ENCODE peak calls at places on chromosomes 6 and 20, in four cellular contexts. T is RKO, U is GDM1, X is HFFc6. V is an unnamed sample.

GRCh38 chr20:53735536-53736050 is 142.0 kb upstream of the ZNF217 start:
- DNase-seq in T (no peak), U (no peak), X (peak), V (peak)

GRCh38 chr6:89952696-89953095 is 58.4 kb downstream of the GJA10 start:
- DNase-seq in T (no peak), U (peak), X (peak), V (no peak)

GRCh38 chr20:1368448-1369199 is 24.2 kb downstream of the FKBP1A start:
- DNase-seq in T (no peak), U (no peak), X (peak), V (no peak)

GRCh38 chr6:28981833-28982475 is 23.2 kb downstream of the ZNF311 start:
- DNase-seq in T (peak), U (peak), X (peak), V (peak)

GRCh38 chr6:148422085-148422484 is 79.4 kb downstream of the SASH1 start:
- DNase-seq in T (no peak), U (no peak), X (no peak), V (no peak)

GRCh38 chr20:25685276-25686080 is 11.2 kb downstream of the ZNF337 start:
- DNase-seq in T (no peak), U (no peak), X (no peak), V (peak)

GRCh38 chr20:62671765-62672164 is 29.5 kb downstream of the SLCO4A1 start:
- DNase-seq in T (no peak), U (no peak), X (no peak), V (no peak)

GRCh38 chr6:160455484-160456213 is 107.5 kb downstream of the SLC22A3 start:
- DNase-seq in T (peak), U (peak), X (peak), V (peak)